ENCODE peak calls at places on chromosomes 6 and 20, in nine cellular contexts. P is neuronal stem cell, O is aorta, K is heart right ventricle, I is GM23248, F is ascending aorta, Y is PC-9, H is NT2/D1, B is stomach. D is an unnamed sample.

GRCh38 chr6:80338201-80338836 is 231.8 kb downstream of the BCKDHB start:
- DNase-seq in P (peak; percentile 77), O (peak; percentile 67), K (peak; percentile 72), I (no peak), F (no peak), Y (peak; percentile 60), H (peak; percentile 51), B (peak; percentile 47), D (peak; percentile 75)

GRCh38 chr6:116190550-116190949 is 63.3 kb downstream of the TSPYL4 start:
- DNase-seq in P (no peak), O (no peak), K (no peak), I (peak; percentile 55), F (no peak), Y (no peak), H (no peak), B (no peak), D (no peak)

GRCh38 chr6:113909224-113909856 is 52.2 kb downstream of the MARCKS start:
- DNase-seq in P (peak; percentile 72), O (no peak), K (no peak), I (peak; percentile 76), F (no peak), Y (peak; percentile 5), H (peak; percentile 32), B (no peak), D (no peak)

GRCh38 chr6:43873806-43874714 is 104.0 kb downstream of the VEGFA start:
- DNase-seq in P (no peak), O (no peak), K (no peak), I (no peak), F (no peak), Y (peak; percentile 75), H (no peak), B (peak; percentile 79), D (no peak)

GRCh38 chr6:115753446-115753845 is 307.2 kb downstream of the FRK start:
- DNase-seq in P (no peak), O (no peak), K (no peak), I (no peak), F (no peak), Y (no peak), H (no peak), B (no peak), D (no peak)

GRCh38 chr6:53174996-53175395 is 26.4 kb upstream of the GCM1 start:
- DNase-seq in P (no peak), O (no peak), K (no peak), I (no peak), F (no peak), Y (no peak), H (no peak), B (no peak), D (no peak)

GRCh38 chr6:107460074-107460631 is 789 bp upstream of the PDSS2 start:
- DNase-seq in P (no peak), O (no peak), K (no peak), I (no peak), F (no peak), Y (no peak), H (no peak), B (no peak), D (no peak)

GRCh38 chr6:153096031-153096430 is 35.1 kb downstream of the RGS17 start:
- DNase-seq in P (no peak), O (no peak), K (no peak), I (no peak), F (no peak), Y (no peak), H (no peak), B (no peak), D (no peak)

GRCh38 chr6:97669191-97669651 is 386.2 kb upstream of the MMS22L start:
- DNase-seq in P (peak; percentile 24), O (no peak), K (peak; percentile 27), I (peak; percentile 46), F (no peak), Y (no peak), H (no peak), B (no peak), D (no peak)

GRCh38 chr6:30355281-30355680 is 10.3 kb downstream of the RPP21 start:
- DNase-seq in P (no peak), O (no peak), K (no peak), I (no peak), F (no peak), Y (no peak), H (peak; percentile 18), B (no peak), D (no peak)

GRCh38 chr6:11232968-11233626 is 629 bp upstream of the NEDD9 start:
- DNase-seq in P (peak; percentile 76), O (no peak), K (no peak), I (peak; percentile 44), F (no peak), Y (no peak), H (no peak), B (no peak), D (no peak)

GRCh38 chr6:38498085-38498484 is 141.6 kb downstream of the BTBD9 start:
- DNase-seq in P (no peak), O (no peak), K (no peak), I (peak; percentile 51), F (no peak), Y (no peak), H (no peak), B (no peak), D (no peak)

GRCh38 chr6:5672581-5673011 is 334.1 kb downstream of the NRN1 start:
- DNase-seq in P (no peak), O (peak; percentile 60), K (no peak), I (peak; percentile 96), F (no peak), Y (no peak), H (peak; percentile 36), B (no peak), D (no peak)

GRCh38 chr20:1368448-1369199 is 24.2 kb downstream of the FKBP1A start:
- DNase-seq in P (no peak), O (no peak), K (no peak), I (peak; percentile 40), F (no peak), Y (no peak), H (no peak), B (no peak), D (no peak)
- H3K4me1 ChIP-seq in P (no peaks in the 10 kb centered on the region), O (no peaks in the 10 kb centered on the region), K (peaks cover 43% of the 10 kb centered on the region), I (peaks cover 32% of the 10 kb centered on the region), F (peaks cover 16% of the 10 kb centered on the region), Y (no peaks in the 10 kb centered on the region), H (no peaks in the 10 kb centered on the region), B (peaks cover 64% of the 10 kb centered on the region), D (peaks cover 58% of the 10 kb centered on the region)

GRCh38 chr20:38331814-38332213 is 14.5 kb upstream of the LBP start:
- DNase-seq in P (no peak), O (no peak), K (no peak), I (no peak), F (no peak), Y (no peak), H (no peak), B (no peak), D (no peak)

GRCh38 chr20:38334016-38334415 is 12.3 kb upstream of the LBP start:
- DNase-seq in P (no peak), O (no peak), K (no peak), I (no peak), F (no peak), Y (no peak), H (no peak), B (no peak), D (no peak)

GRCh38 chr20:38331245-38331644 is 15.0 kb upstream of the LBP start:
- DNase-seq in P (no peak), O (no peak), K (no peak), I (no peak), F (no peak), Y (no peak), H (no peak), B (no peak), D (no peak)

GRCh38 chr20:38326309-38326708 is 20.0 kb upstream of the LBP start:
- DNase-seq in P (no peak), O (no peak), K (no peak), I (no peak), F (no peak), Y (no peak), H (no peak), B (no peak), D (no peak)

GRCh38 chr20:38330638-38331037 is 15.6 kb upstream of the LBP start:
- DNase-seq in P (no peak), O (no peak), K (no peak), I (no peak), F (no peak), Y (no peak), H (no peak), B (no peak), D (no peak)
- H3K36me3 ChIP-seq in P (no peaks in the 10 kb centered on the region), O (no peaks in the 10 kb centered on the region), K (no peaks in the 10 kb centered on the region), I (no peaks in the 10 kb centered on the region), F (no peaks in the 10 kb centered on the region), Y (no peaks in the 10 kb centered on the region), H (no peaks in the 10 kb centered on the region), B (no peaks in the 10 kb centered on the region), D (no peaks in the 10 kb centered on the region)

DNA sequence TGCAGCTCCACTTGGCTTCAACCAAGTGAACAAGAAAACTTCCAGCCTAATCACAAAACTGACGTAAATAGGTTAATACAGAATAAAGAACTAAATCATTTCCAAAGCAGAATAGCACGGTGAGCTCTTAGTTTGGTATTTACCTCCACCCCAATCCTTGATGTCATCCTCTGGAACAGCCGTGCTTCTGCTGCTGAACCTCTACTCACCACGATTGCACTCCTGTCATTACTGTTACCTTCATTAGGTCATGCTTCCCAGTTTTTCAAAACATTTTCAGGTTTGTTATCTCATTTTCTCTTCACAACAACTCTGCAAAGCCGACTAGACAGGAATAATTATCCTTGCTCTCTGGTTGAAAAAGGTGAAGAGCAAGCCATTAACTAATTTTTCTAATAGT is 15.6 kb upstream of the PLEKHG1 start:
- DNase-seq in P (no peak), O (no peak), K (no peak), I (no peak), F (no peak), Y (no peak), H (no peak), B (no peak), D (no peak)
- H3K4me1 ChIP-seq in P (peaks cover 4% of the 10 kb centered on the region), O (no peaks in the 10 kb centered on the region), K (no peaks in the 10 kb centered on the region), I (no peaks in the 10 kb centered on the region), F (peaks cover 9% of the 10 kb centered on the region), Y (no peaks in the 10 kb centered on the region), H (no peaks in the 10 kb centered on the region), B (no peaks in the 10 kb centered on the region), D (no peaks in the 10 kb centered on the region)

GRCh38 chr20:46393967-46394366 is 12.4 kb downstream of the ELMO2 start:
- DNase-seq in P (no peak), O (no peak), K (no peak), I (no peak), F (no peak), Y (no peak), H (no peak), B (no peak), D (no peak)
- H3K36me3 ChIP-seq in P (peaks cover 85% of the 10 kb centered on the region), O (peaks cover 18% of the 10 kb centered on the region), K (no peaks in the 10 kb centered on the region), I (peaks cover 27% of the 10 kb centered on the region), F (peaks cover 55% of the 10 kb centered on the region), Y (no peaks in the 10 kb centered on the region), H (peaks cover 85% of the 10 kb centered on the region), B (peaks cover 85% of the 10 kb centered on the region), D (peaks cover 76% of the 10 kb centered on the region)

DNA sequence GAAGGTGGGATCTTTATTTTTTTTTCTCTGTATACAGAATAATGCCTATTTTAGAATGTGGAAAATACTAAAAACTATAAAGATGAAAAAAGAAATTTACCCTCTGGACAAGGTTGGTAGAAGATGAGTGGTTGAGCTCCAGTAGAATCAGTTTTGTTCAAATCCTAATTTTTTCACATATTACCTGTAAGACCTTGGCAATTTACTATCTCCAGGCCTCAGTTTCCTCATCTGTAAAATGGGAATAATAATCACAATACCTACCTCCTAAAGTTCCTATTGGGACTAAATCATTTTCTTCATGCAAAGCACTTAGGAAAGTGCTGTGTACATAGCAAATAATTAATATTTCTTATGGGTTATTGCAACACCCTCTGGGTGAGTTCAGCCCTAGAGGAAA is 28.4 kb downstream of the DAAM2 start:
- DNase-seq in P (no peak), O (no peak), K (no peak), I (no peak), F (no peak), Y (no peak), H (no peak), B (no peak), D (no peak)
- H3K4me1 ChIP-seq in P (peaks cover 5% of the 10 kb centered on the region), O (peaks cover 13% of the 10 kb centered on the region), K (peaks cover 44% of the 10 kb centered on the region), I (peaks cover 27% of the 10 kb centered on the region), F (peaks cover 83% of the 10 kb centered on the region), Y (no peaks in the 10 kb centered on the region), H (peaks cover 20% of the 10 kb centered on the region), B (peaks cover 75% of the 10 kb centered on the region), D (peaks cover 55% of the 10 kb centered on the region)

D was measured in lower lobe of right lung.